ENCODE peak calls at places on chromosomes 3 and 15, in eight cellular contexts. T is endodermal cell, Z is astrocyte, A is IMR-90, M is lower lobe of right lung, H is mesendoderm, I is HCT116, L is pancreas. P is an unnamed sample.

GRCh38 chr3:190586631-190587000 is 72.7 kb downstream of the IL1RAP start:
- DNase-seq in T (no peak), Z (peak), A (peak), M (no peak), H (peak), I (peak), L (no peak), P (no peak)

GRCh38 chr3:132660056-132660744 is at the start of gene UBA5:
- DNase-seq in T (peak), Z (peak), A (peak), M (peak), H (peak), I (peak), L (peak), P (peak)

GRCh38 chr3:20096135-20096685 is 56.0 kb downstream of the KAT2B start:
- DNase-seq in T (no peak), Z (no peak), A (peak), M (no peak), H (no peak), I (no peak), L (no peak), P (no peak)

GRCh38 chr15:57698243-57698642 is 8.3 kb upstream of the POLR2M start:
- DNase-seq in T (no peak), Z (no peak), A (no peak), M (no peak), H (no peak), I (no peak), L (no peak), P (no peak)

GRCh38 chr3:148815316-148815715 is 12.3 kb upstream of the CPB1 start:
- DNase-seq in T (no peak), Z (no peak), A (no peak), M (no peak), H (no peak), I (no peak), L (no peak), P (no peak)

GRCh38 chr3:2540115-2540514 is 441.4 kb downstream of the CNTN4 start:
- DNase-seq in T (no peak), Z (no peak), A (no peak), M (no peak), H (peak), I (no peak), L (no peak), P (no peak)

GRCh38 chr15:72706266-72706665 is 20.3 kb downstream of the BBS4 start:
- DNase-seq in T (no peak), Z (peak), A (peak), M (no peak), H (peak), I (no peak), L (no peak), P (no peak)

GRCh38 chr15:39874890-39875549 is 45.0 kb downstream of the GPR176 start:
- DNase-seq in T (peak), Z (no peak), A (no peak), M (no peak), H (peak), I (peak), L (peak), P (no peak)

GRCh38 chr3:44885618-44886017 is 11.2 kb downstream of the TGM4 start:
- DNase-seq in T (peak), Z (peak), A (peak), M (no peak), H (peak), I (peak), L (no peak), P (no peak)

GRCh38 chr3:78610462-78611125 is 1157.2 kb downstream of the ROBO1 start:
- DNase-seq in T (no peak), Z (peak), A (no peak), M (no peak), H (no peak), I (no peak), L (no peak), P (no peak)

GRCh38 chr15:54082836-54083492 is 104.7 kb downstream of the UNC13C start:
- DNase-seq in T (peak), Z (no peak), A (peak), M (no peak), H (peak), I (no peak), L (peak), P (no peak)

GRCh38 chr15:69908518-69909420 is 188.9 kb downstream of the TLE3 start:
- DNase-seq in T (no peak), Z (no peak), A (no peak), M (no peak), H (peak), I (no peak), L (no peak), P (no peak)

DNA sequence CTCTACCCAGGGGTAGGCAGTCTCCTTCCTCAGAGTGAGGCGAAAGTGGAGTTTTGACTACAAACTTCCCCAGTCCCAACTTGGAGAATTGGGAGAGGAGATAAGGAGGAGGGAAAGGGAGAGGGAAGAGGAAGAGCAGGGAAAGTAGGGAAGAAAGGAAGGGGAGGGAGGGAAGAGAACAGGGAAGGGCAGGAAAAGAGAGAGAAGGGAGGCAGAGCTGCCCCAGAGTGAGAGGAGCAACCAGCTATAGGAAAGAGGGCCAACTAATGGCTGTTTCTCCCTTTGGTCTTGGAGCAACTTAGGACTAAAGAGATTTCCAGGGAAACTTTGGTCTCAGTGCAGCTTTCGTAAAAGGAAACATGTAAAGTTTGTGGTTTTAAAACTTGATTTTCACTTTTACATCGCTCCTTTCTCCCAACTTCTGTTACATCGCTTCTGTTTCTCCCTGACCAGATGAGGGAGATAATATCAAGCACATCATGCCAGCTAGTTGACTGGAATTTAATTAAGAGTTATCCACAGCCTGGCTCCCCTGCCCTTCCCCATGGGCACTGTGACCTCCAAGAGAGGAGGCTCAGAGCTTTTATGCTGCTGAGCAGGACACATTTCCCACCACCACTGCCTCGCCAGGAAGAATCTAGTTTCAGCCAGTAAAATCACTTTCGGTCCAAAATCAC is 1.4 kb downstream of the CA12 start:
- DNase-seq in T (no peak), Z (peak), A (no peak), M (no peak), H (peak), I (no peak), L (no peak), P (no peak)
- H3K4me3 ChIP-seq in T (no peak), Z (peak), A (no peak), M (peak), H (peak), I (no peak), L (peak), P (peak)

GRCh38 chr3:188904670-188905069 is 267.1 kb upstream of the TPRG1 start:
- DNase-seq in T (no peak), Z (peak), A (peak), M (no peak), H (no peak), I (no peak), L (no peak), P (no peak)

GRCh38 chr3:188899887-188900286 is 271.9 kb upstream of the TPRG1 start:
- DNase-seq in T (no peak), Z (no peak), A (no peak), M (no peak), H (no peak), I (no peak), L (no peak), P (no peak)

GRCh38 chr3:188900421-188900941 is 271.3 kb upstream of the TPRG1 start:
- DNase-seq in T (no peak), Z (peak), A (peak), M (no peak), H (no peak), I (peak), L (no peak), P (no peak)

GRCh38 chr3:188901126-188901525 is 270.6 kb upstream of the TPRG1 start:
- DNase-seq in T (no peak), Z (peak), A (peak), M (no peak), H (no peak), I (no peak), L (no peak), P (no peak)

GRCh38 chr3:188901671-188902331 is 270.0 kb upstream of the TPRG1 start:
- DNase-seq in T (no peak), Z (peak), A (peak), M (no peak), H (no peak), I (no peak), L (no peak), P (no peak)
- H3K27ac ChIP-seq in T (no peak), Z (peak), A (no peak), M (peak), H (no peak), I (no peak), L (no peak), P (peak)

GRCh38 chr3:113575191-113575590 is 42.8 kb downstream of the SIDT1 start:
- DNase-seq in T (no peak), Z (no peak), A (no peak), M (no peak), H (peak), I (no peak), L (no peak), P (no peak)
- H3K4me3 ChIP-seq in T (no peak), Z (no peak), A (no peak), M (no peak), H (no peak), I (no peak), L (no peak), P (no peak)

GRCh38 chr3:71425491-71426071 is 157.9 kb downstream of the FOXP1 start:
- DNase-seq in T (no peak), Z (peak), A (peak), M (no peak), H (no peak), I (no peak), L (no peak), P (no peak)

GRCh38 chr3:71421475-71421819 is 162.1 kb downstream of the FOXP1 start:
- DNase-seq in T (no peak), Z (no peak), A (no peak), M (no peak), H (no peak), I (no peak), L (no peak), P (no peak)

GRCh38 chr3:71421820-71422566 is 161.5 kb downstream of the FOXP1 start:
- DNase-seq in T (no peak), Z (no peak), A (no peak), M (no peak), H (no peak), I (no peak), L (no peak), P (no peak)

GRCh38 chr3:71419369-71419768 is 164.2 kb downstream of the FOXP1 start:
- DNase-seq in T (no peak), Z (no peak), A (no peak), M (no peak), H (no peak), I (no peak), L (no peak), P (no peak)

GRCh38 chr3:71423151-71423906 is 160.2 kb downstream of the FOXP1 start:
- DNase-seq in T (no peak), Z (peak), A (no peak), M (no peak), H (peak), I (no peak), L (peak), P (no peak)
- H3K27ac ChIP-seq in T (no peak), Z (no peak), A (no peak), M (no peak), H (no peak), I (no peak), L (no peak), P (no peak)

GRCh38 chr3:71779674-71780377 is 5.1 kb downstream of the PROK2 start:
- DNase-seq in T (no peak), Z (no peak), A (no peak), M (no peak), H (peak), I (no peak), L (no peak), P (no peak)
- H3K4me3 ChIP-seq in T (no peak), Z (no peak), A (no peak), M (no peak), H (no peak), I (no peak), L (no peak), P (no peak)

DNA sequence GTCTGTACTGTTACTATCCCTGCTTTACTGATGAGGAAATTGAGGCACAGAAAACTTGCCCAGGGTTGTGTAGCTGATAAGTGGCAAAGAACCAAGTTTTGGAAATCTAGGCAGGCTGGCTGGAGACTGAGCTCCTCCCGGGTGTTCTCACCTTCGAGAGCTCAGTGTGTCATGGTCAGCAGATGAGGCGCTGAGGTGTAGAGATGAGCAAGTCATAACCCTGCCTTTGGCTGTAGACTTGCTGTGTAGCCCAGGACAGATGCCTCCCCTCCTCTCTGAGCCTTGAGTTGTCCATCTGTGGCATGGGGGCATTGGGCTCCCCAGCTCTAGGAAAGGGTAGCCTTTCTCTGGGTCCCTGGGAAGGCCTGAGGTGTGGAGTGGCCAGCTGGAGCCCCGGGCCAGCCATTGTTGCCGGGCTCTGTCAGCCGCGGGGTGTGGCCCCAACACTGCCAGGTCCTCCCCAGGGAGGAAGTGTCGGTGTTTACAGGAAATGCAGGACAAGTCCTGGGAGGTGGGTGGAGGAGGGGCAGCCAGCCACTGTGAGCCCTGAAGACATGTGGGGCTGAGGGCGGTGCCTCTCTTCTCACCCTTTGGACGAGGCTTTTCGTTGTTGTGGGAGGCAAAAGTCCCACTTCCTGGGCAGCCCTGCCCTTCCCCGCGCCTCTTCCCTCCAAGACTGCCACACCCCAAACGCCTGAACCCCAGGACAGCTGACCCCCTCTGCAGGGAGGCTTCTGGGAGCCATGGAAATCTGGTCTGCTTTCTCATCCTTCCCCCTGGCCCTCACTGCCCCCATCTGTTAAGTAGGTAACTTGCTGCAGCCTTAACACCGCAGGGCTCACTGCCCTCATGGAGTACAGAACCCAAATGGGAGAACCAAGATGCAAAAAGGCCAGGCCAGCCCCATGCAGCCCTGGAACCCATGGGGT is 29.1 kb downstream of the FGD5 start:
- DNase-seq in T (peak), Z (no peak), A (no peak), M (peak), H (peak), I (peak), L (no peak), P (no peak)
- H3K27ac ChIP-seq in T (no peak), Z (no peak), A (no peak), M (peak), H (peak), I (no peak), L (no peak), P (no peak)

P was measured in coronary artery.